ENCODE peak calls at places on chromosomes 4 and X, in ten cellular contexts. C, H, Q, T, A, K, Y, G, F and V are unnamed samples.

GRCh38 chr4:5386921-5387320 is 321.4 kb downstream of the EVC2 start:
- DNase-seq in C (no peak), H (no peak), Q (no peak), T (no peak), A (no peak), K (no peak), Y (no peak), G (no peak), F (no peak), V (no peak)

GRCh38 chr4:106048250-106048931 is 153.1 kb downstream of the NPNT start:
- DNase-seq in C (no peak), H (no peak), Q (no peak), T (no peak), A (no peak), K (no peak), Y (no peak), G (no peak), F (no peak), V (no peak)

GRCh38 chr4:52914051-52914605 is 52.0 kb downstream of the RASL11B start:
- DNase-seq in C (no peak), H (no peak), Q (no peak), T (no peak), A (peak), K (peak), Y (peak), G (peak), F (no peak), V (no peak)

GRCh38 chr4:26687728-26688127 is 103.8 kb downstream of the TBC1D19 start:
- DNase-seq in C (no peak), H (no peak), Q (no peak), T (no peak), A (no peak), K (peak), Y (peak), G (peak), F (no peak), V (no peak)

GRCh38 chrX:38220024-38220935 is at the start of gene SRPX:
- DNase-seq in C (no peak), H (no peak), Q (peak), T (no peak), A (no peak), K (peak), Y (peak), G (no peak), F (no peak), V (peak)

GRCh38 chr4:67549123-67549522 is 3.8 kb upstream of the CENPC start:
- DNase-seq in C (no peak), H (no peak), Q (no peak), T (no peak), A (peak), K (peak), Y (peak), G (no peak), F (no peak), V (peak)

GRCh38 chrX:79146552-79147390 is 2.3 kb downstream of the GPR174 start:
- DNase-seq in C (no peak), H (no peak), Q (no peak), T (no peak), A (no peak), K (no peak), Y (no peak), G (no peak), F (no peak), V (peak)

GRCh38 chrX:10062352-10062751 is 94.4 kb upstream of the CLCN4 start:
- DNase-seq in C (no peak), H (no peak), Q (no peak), T (no peak), A (peak), K (no peak), Y (no peak), G (no peak), F (no peak), V (no peak)

GRCh38 chr4:5992171-5993062 is 25.8 kb downstream of the C4orf50 start:
- DNase-seq in C (no peak), H (no peak), Q (no peak), T (no peak), A (no peak), K (no peak), Y (no peak), G (no peak), F (no peak), V (no peak)

GRCh38 chr4:2800691-2801596 is 8.1 kb downstream of the SH3BP2 start:
- DNase-seq in C (no peak), H (no peak), Q (no peak), T (peak), A (peak), K (peak), Y (peak), G (peak), F (peak), V (peak)

GRCh38 chr4:55318135-55318534 is 27.9 kb upstream of the SRD5A3 start:
- DNase-seq in C (no peak), H (no peak), Q (no peak), T (no peak), A (no peak), K (no peak), Y (peak), G (no peak), F (no peak), V (no peak)

GRCh38 chrX:37802028-37802427 is 22.2 kb downstream of the CYBB start:
- DNase-seq in C (no peak), H (no peak), Q (no peak), T (no peak), A (no peak), K (no peak), Y (no peak), G (no peak), F (no peak), V (peak)

GRCh38 chr4:153684182-153685073 is at the start of gene TLR2:
- DNase-seq in C (peak), H (peak), Q (no peak), T (peak), A (no peak), K (peak), Y (peak), G (no peak), F (peak), V (peak)

GRCh38 chr4:98447648-98448047 is 186.5 kb downstream of the RAP1GDS1 start:
- DNase-seq in C (no peak), H (no peak), Q (no peak), T (no peak), A (no peak), K (no peak), Y (no peak), G (no peak), F (no peak), V (no peak)

GRCh38 chr4:161252520-161253141 is 911.2 kb downstream of the FSTL5 start:
- DNase-seq in C (no peak), H (no peak), Q (peak), T (no peak), A (no peak), K (peak), Y (peak), G (no peak), F (no peak), V (peak)

GRCh38 chr4:90080116-90080515 is 47.1 kb upstream of the CCSER1 start:
- DNase-seq in C (no peak), H (no peak), Q (no peak), T (no peak), A (no peak), K (no peak), Y (no peak), G (no peak), F (no peak), V (no peak)

GRCh38 chr4:2832981-2833670 is 10.5 kb upstream of the ADD1 start:
- DNase-seq in C (no peak), H (no peak), Q (no peak), T (no peak), A (no peak), K (no peak), Y (no peak), G (no peak), F (no peak), V (no peak)

GRCh38 chr4:173246719-173247118 is 78.1 kb downstream of the GALNT7 start:
- DNase-seq in C (no peak), H (no peak), Q (no peak), T (no peak), A (no peak), K (no peak), Y (no peak), G (no peak), F (no peak), V (no peak)

GRCh38 chrX:9759340-9759739 is 6.3 kb downstream of the GPR143 start:
- DNase-seq in C (no peak), H (no peak), Q (no peak), T (no peak), A (no peak), K (no peak), Y (no peak), G (no peak), F (no peak), V (no peak)

GRCh38 chr4:39357002-39357401 is 9.2 kb downstream of the RFC1 start:
- DNase-seq in C (no peak), H (no peak), Q (no peak), T (no peak), A (no peak), K (no peak), Y (no peak), G (no peak), F (no peak), V (no peak)

GRCh38 chr4:98027827-98028226 is 115.4 kb downstream of the STPG2 start:
- DNase-seq in C (no peak), H (no peak), Q (peak), T (no peak), A (peak), K (peak), Y (peak), G (no peak), F (no peak), V (no peak)

GRCh38 chr4:22385615-22386014 is 130.3 kb downstream of the ADGRA3 start:
- DNase-seq in C (no peak), H (no peak), Q (no peak), T (no peak), A (no peak), K (peak), Y (peak), G (peak), F (no peak), V (no peak)

GRCh38 chr4:182307746-182308145 is 64.5 kb downstream of the TENM3 start:
- DNase-seq in C (no peak), H (no peak), Q (no peak), T (no peak), A (no peak), K (peak), Y (peak), G (peak), F (peak), V (no peak)

GRCh38 chr4:123583043-123583442 is 186.4 kb downstream of the SPRY1 start:
- DNase-seq in C (no peak), H (no peak), Q (no peak), T (no peak), A (no peak), K (no peak), Y (no peak), G (no peak), F (no peak), V (no peak)

GRCh38 chr4:156169011-156169410 is 215.3 kb upstream of the CTSO start:
- DNase-seq in C (no peak), H (no peak), Q (peak), T (peak), A (no peak), K (peak), Y (peak), G (peak), F (no peak), V (peak)